ENCODE peak calls at places on chromosomes 11 and 22, in six cellular contexts. X is cardiac fibroblast, G is ascending aorta, H is PC-9, I is lung, J is cardiac muscle cell. W is an unnamed sample.

GRCh38 chr11:8988329-8989234 is 15.2 kb downstream of the NRIP3 start:
- DNase-seq in X (peak; percentile 43), G (no peak), H (peak; percentile 29), I (no peak), J (no peak), W (peak; percentile 62)

GRCh38 chr11:124898711-124899110 is 1.0 kb upstream of the ROBO4 start:
- DNase-seq in X (peak; percentile 81), G (no peak), H (no peak), I (no peak), J (no peak), W (no peak)

GRCh38 chr11:29300441-29300840 is 716.4 kb downstream of the KCNA4 start:
- DNase-seq in X (peak; percentile 95), G (no peak), H (no peak), I (no peak), J (no peak), W (peak; percentile 82)

GRCh38 chr11:688681-689080 is 6.3 kb downstream of the DEAF1 start:
- DNase-seq in X (no peak), G (no peak), H (no peak), I (no peak), J (no peak), W (no peak)

GRCh38 chr11:71139516-71140205 is 112.7 kb downstream of the SHANK2 start:
- DNase-seq in X (no peak), G (no peak), H (no peak), I (peak; percentile 51), J (no peak), W (no peak)

GRCh38 chr11:44901782-44902181 is 48.9 kb downstream of the TP53I11 start:
- DNase-seq in X (no peak), G (no peak), H (no peak), I (no peak), J (no peak), W (no peak)

GRCh38 chr22:32044913-32045312 is 1.9 kb downstream of the SLC5A1 start:
- DNase-seq in X (no peak), G (no peak), H (no peak), I (no peak), J (no peak), W (no peak)

GRCh38 chr22:33401291-33401690 is 343.1 kb upstream of the SYN3 start:
- DNase-seq in X (peak; percentile 67), G (no peak), H (no peak), I (no peak), J (no peak), W (peak; percentile 80)

DNA sequence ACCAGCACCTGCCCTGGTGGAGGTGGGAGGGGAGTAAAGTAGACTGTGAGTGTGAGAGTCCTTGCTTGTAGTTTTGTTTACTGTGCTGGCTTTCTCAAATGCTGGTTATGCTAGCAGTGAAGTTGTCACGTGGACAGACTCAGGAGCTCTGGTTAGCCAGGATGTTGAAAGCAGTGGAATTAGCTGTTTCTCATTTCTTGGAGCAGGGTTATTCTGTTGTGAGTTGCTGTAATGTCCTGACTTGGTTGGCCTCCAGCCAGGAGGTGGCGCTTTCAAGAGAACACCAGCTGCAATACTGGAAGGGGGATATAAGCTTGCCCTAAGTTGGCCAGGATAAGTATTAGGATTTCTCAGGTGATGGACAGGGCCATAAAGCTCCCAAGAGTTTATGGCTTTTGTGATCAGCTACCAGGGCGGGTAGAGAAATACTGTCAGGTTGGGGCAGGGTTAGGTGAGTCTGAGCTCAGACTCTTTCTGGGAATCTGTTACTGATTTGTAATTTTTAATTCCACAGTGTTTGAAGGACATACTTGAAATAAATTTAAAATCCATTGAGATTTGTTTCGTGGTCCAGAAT is 13.7 kb downstream of the CYP2D6 start:
- DNase-seq in X (peak; percentile 8), G (no peak), H (no peak), I (peak; percentile 60), J (no peak), W (no peak)
- TF ChIP-seq CTCF in X (no peak), G (no peak), H (no peak), I (no peak), J (no peak), W (peak; percentile 16)

GRCh38 chr22:42074153-42074750 is at the start of gene PHETA2:
- DNase-seq in X (peak; percentile 53), G (no peak), H (peak; percentile 29), I (no peak), J (peak; percentile 14), W (no peak)

GRCh38 chr22:42072606-42073330 is 1.3 kb upstream of the PHETA2 start:
- DNase-seq in X (no peak), G (no peak), H (no peak), I (no peak), J (peak; percentile 66), W (no peak)

GRCh38 chr22:42075277-42075676 is 1.2 kb downstream of the PHETA2 start:
- DNase-seq in X (no peak), G (no peak), H (no peak), I (no peak), J (no peak), W (no peak)

GRCh38 chr22:42074846-42075245 is 798 bp downstream of the PHETA2 start:
- DNase-seq in X (peak; percentile 15), G (no peak), H (no peak), I (no peak), J (no peak), W (no peak)

DNA sequence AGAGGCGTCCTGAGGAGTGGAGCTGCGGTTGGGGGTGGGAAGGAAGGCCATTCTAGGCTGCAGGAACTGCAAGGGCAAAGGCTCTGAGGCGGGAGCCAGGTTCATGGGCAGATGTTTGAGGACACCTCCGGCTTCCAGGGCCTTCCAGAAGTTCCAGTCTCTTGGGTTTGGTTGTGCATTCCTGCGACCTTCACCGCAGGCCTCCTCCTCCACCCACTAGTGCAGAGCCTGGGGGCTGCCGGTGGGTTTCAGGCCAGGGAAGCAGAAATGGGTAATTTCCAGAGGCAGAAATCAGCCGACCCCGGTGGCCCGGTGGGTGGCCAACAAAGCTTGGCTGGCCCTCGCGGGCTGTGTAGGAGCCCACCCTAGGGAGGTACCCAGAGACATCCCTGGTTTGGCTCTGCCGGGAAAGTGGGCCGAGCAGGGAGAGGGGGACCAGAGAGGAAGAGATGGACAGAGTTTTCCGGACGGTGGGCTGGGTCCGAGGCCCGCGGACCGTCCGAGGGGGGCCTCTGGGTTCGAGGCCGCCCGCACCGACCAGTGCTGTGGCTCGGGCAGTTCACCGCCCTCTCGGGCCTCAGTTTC is 388 bp upstream of the PHETA2 start:
- DNase-seq in X (no peak), G (no peak), H (no peak), I (no peak), J (no peak), W (no peak)
- TF ChIP-seq CTCF in X (no peak), G (no peak), H (no peak), I (no peak), J (no peak), W (no peak)

DNA sequence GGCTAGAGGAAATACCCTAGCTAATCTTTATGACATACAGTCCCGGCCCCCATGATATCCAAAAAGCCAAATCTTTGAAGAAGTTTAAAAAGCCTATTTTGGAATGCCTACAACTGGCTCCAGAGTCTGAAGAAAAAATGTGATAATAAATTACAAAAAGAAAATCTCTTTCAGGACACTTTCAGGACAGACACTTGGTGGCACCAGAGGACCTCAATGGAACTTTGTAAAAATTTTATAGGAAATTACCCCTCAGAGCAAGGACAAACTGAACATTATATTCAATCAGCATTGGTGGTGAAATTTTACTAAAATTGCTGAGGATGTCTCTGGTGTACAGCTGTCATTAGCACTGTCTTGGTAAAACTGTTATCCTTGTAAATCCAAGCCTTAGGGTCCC is 81.0 kb downstream of the CCDC73 start:
- DNase-seq in X (peak; percentile 31), G (no peak), H (peak; percentile 11), I (no peak), J (peak; percentile 15), W (no peak)
- TF ChIP-seq CTCF in X (peak; percentile 33), G (no peak), H (peak; percentile 80), I (no peak), J (peak; percentile 27), W (peak; percentile 53)

GRCh38 chr22:38211556-38211955 is 9.8 kb downstream of the MAFF start:
- DNase-seq in X (no peak), G (no peak), H (no peak), I (no peak), J (no peak), W (no peak)

GRCh38 chr22:38213319-38214247 is 11.8 kb downstream of the MAFF start:
- DNase-seq in X (no peak), G (no peak), H (no peak), I (no peak), J (no peak), W (no peak)

GRCh38 chr22:38212442-38212841 is 10.6 kb downstream of the MAFF start:
- DNase-seq in X (no peak), G (no peak), H (no peak), I (no peak), J (no peak), W (no peak)

GRCh38 chr22:38215156-38216038 is 13.6 kb downstream of the MAFF start:
- DNase-seq in X (no peak), G (no peak), H (no peak), I (no peak), J (no peak), W (no peak)

GRCh38 chr22:38214248-38215056 is 12.7 kb downstream of the MAFF start:
- DNase-seq in X (peak; percentile 58), G (no peak), H (no peak), I (peak; percentile 63), J (peak; percentile 83), W (no peak)
- TF ChIP-seq CTCF in X (no peak), G (no peak), H (no peak), I (no peak), J (peak; percentile 9), W (peak; percentile 31)

GRCh38 chr11:35362571-35362980 is 56.8 kb downstream of the SLC1A2 start:
- DNase-seq in X (no peak), G (no peak), H (no peak), I (no peak), J (no peak), W (no peak)
- TF ChIP-seq CTCF in X (no peak), G (no peak), H (peak; percentile 51), I (no peak), J (no peak), W (no peak)

DNA sequence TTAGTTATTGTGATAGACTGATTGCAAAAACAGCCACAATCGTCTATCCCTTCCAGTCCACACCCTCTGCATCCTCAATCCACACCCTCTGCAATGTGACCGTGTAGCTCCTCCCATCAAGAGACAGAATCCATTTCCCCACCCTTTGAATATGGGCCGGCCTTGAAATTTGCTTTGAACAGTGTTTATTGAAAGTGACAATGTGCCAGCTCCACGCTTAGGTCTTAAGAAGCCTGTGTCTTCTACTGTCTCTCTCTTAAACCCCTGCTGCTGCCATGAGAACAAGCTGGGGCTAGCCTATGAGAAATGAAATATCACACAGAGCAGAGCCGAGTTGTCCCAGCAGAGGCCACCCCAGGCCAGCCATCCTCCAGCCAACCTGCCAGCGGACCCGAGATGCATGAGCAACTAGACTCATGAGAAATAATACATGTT is 22.3 kb upstream of the MICAL2 start:
- DNase-seq in X (peak; percentile 93), G (no peak), H (peak; percentile 13), I (no peak), J (peak; percentile 73), W (peak; percentile 84)
- TF ChIP-seq CTCF in X (peak; percentile 44), G (peak; percentile 26), H (no peak), I (no peak), J (peak; percentile 48), W (peak; percentile 66)

GRCh38 chr11:61510178-61510979 is 1.8 kb downstream of the LRRC10B start:
- DNase-seq in X (no peak), G (no peak), H (no peak), I (no peak), J (no peak), W (no peak)
- TF ChIP-seq CTCF in X (no peak), G (no peak), H (no peak), I (no peak), J (no peak), W (no peak)

W was measured in brain microvascular endothelial cell.